ENCODE peak calls at places on chromosomes 12 and 14, in five cellular contexts. F is EH, W is NCI-H748 treated with DMSO at 0.1 percent for 48 hours, N is CMK, D is LoVo. O is an unnamed sample.

GRCh38 chr12:76284816-76285750 is 63.1 kb downstream of the BBS10 start:
- DNase-seq in F (peak), W (no peak), N (no peak), D (peak), O (no peak)

GRCh38 chr14:92610849-92611271 is 97.3 kb downstream of the RIN3 start:
- DNase-seq in F (peak), W (no peak), N (no peak), D (no peak), O (no peak)

GRCh38 chr12:21416611-21417121 is 20.8 kb upstream of the PYROXD1 start:
- DNase-seq in F (peak), W (no peak), N (no peak), D (no peak), O (no peak)

GRCh38 chr14:81400852-81401251 is 728 bp upstream of the STON2 start:
- DNase-seq in F (peak), W (peak), N (no peak), D (peak), O (no peak)

GRCh38 chr12:39372929-39373328 is 70.0 kb downstream of the KIF21A start:
- DNase-seq in F (no peak), W (no peak), N (no peak), D (no peak), O (no peak)

GRCh38 chr12:106418970-106419369 is 61.4 kb downstream of the POLR3B start:
- DNase-seq in F (no peak), W (no peak), N (no peak), D (no peak), O (no peak)

GRCh38 chr12:131131808-131132117 is 178.1 kb downstream of the ADGRD1 start:
- DNase-seq in F (no peak), W (no peak), N (no peak), D (no peak), O (no peak)

GRCh38 chr14:91244501-91244901 is at the start of gene GPR68:
- DNase-seq in F (peak), W (no peak), N (no peak), D (no peak), O (no peak)

GRCh38 chr14:95227279-95227860 is 70.0 kb upstream of the DICER1 start:
- DNase-seq in F (peak), W (no peak), N (no peak), D (no peak), O (no peak)

GRCh38 chr12:51246254-51246853 is 7.7 kb downstream of the DAZAP2 start:
- DNase-seq in F (peak), W (no peak), N (peak), D (no peak), O (no peak)

GRCh38 chr12:25552681-25553080 is 402 bp downstream of the LMNTD1 start:
- DNase-seq in F (peak), W (no peak), N (no peak), D (no peak), O (no peak)

GRCh38 chr14:101844219-101844618 is 82.7 kb downstream of the PPP2R5C start:
- DNase-seq in F (no peak), W (no peak), N (no peak), D (no peak), O (no peak)

GRCh38 chr12:89960607-89961394 is 252.2 kb upstream of the ATP2B1 start:
- DNase-seq in F (peak), W (no peak), N (no peak), D (peak), O (no peak)

GRCh38 chr12:68792952-68793351 is 15.0 kb upstream of the MDM2 start:
- DNase-seq in F (peak), W (no peak), N (no peak), D (peak), O (no peak)